ENCODE peak calls at places on chromosomes 2 and 18, in seven cellular contexts. F is HFF-Myc; S is OCI-LY7; T is A172; R is AG08396; J is stimulated activated CD8-positive, alpha-beta memory T cell treated with anti-CD3 and anti-CD28 coated beads, Interleukin-7, amount 100 ng/mL, for 1 hour; O is NCI-H1105 treated with DMSO at 0.1 percent for 48 hours. A is an unnamed sample.

GRCh38 chr2:158034198-158034831 is 67.4 kb upstream of the UPP2 start:
- DNase-seq in O (peak), S (peak), F (no peak), T (peak), J (no peak), R (peak), A (no peak)

GRCh38 chr2:156565066-156565710 is 129.0 kb downstream of the GPD2 start:
- DNase-seq in O (no peak), S (no peak), F (peak), J (no peak), T (peak), R (peak), A (peak)

GRCh38 chr18:57585421-57585820 is 1.1 kb downstream of the FECH start:
- DNase-seq in R (no peak), O (peak), T (no peak), F (no peak), J (no peak), S (no peak), A (no peak)

GRCh38 chr2:130920417-130921030 is 83.8 kb downstream of the ARHGEF4 start:
- DNase-seq in R (peak), O (peak), F (peak), T (peak), S (peak), J (peak), A (peak)

GRCh38 chr18:36662000-36662399 is 166.8 kb downstream of the TPGS2 start:
- DNase-seq in O (peak), S (no peak), T (peak), J (no peak), R (no peak), F (no peak), A (no peak)

GRCh38 chr2:39632871-39633270 is 32.8 kb upstream of the TMEM178A start:
- DNase-seq in F (no peak), S (no peak), O (no peak), T (peak), J (no peak), R (peak), A (peak)

GRCh38 chr18:11994346-11994707 is 13.0 kb downstream of the IMPA2 start:
- DNase-seq in F (no peak), O (no peak), T (peak), S (no peak), J (no peak), R (peak), A (peak)

GRCh38 chr2:104286806-104287205 is 567.1 kb upstream of the POU3F3 start:
- DNase-seq in J (no peak), O (no peak), R (no peak), F (no peak), T (no peak), S (no peak), A (no peak)

GRCh38 chr2:199914372-199914958 is 3.4 kb downstream of the C2orf69 start:
- DNase-seq in T (no peak), R (no peak), O (no peak), J (no peak), F (no peak), S (no peak), A (no peak)

GRCh38 chr2:127485694-127486071 is 40.6 kb downstream of the IWS1 start:
- DNase-seq in S (no peak), F (no peak), O (no peak), T (no peak), R (no peak), J (no peak), A (no peak)

GRCh38 chr2:227154976-227155375 is 9.0 kb downstream of the COL4A4 start:
- DNase-seq in T (peak), J (no peak), R (no peak), F (no peak), S (no peak), O (no peak), A (no peak)

GRCh38 chr2:239368321-239368720 is 32.5 kb downstream of the HDAC4 start:
- DNase-seq in F (no peak), J (no peak), R (no peak), O (no peak), T (no peak), S (no peak), A (no peak)

GRCh38 chr18:77068890-77069312 is 63.7 kb downstream of the MBP start:
- DNase-seq in O (no peak), R (no peak), F (no peak), J (no peak), T (no peak), S (no peak), A (no peak)

GRCh38 chr2:216539791-216540241 is 41.2 kb downstream of the RPL37A start:
- DNase-seq in T (peak), F (peak), O (peak), J (no peak), S (no peak), R (no peak), A (no peak)

GRCh38 chr2:231769170-231770136 is 11.6 kb downstream of the PDE6D start:
- DNase-seq in S (no peak), R (no peak), O (no peak), F (no peak), T (no peak), J (no peak), A (no peak)

GRCh38 chr18:51643483-51643882 is 446.0 kb upstream of the MEX3C start:
- DNase-seq in O (no peak), J (no peak), S (no peak), F (no peak), R (no peak), T (no peak), A (no peak)

GRCh38 chr2:113248997-113249770 is 29.5 kb downstream of the PAX8 start:
- DNase-seq in R (peak), O (peak), J (peak), F (peak), S (peak), T (peak), A (peak)

GRCh38 chr2:170660406-170660805 is 54.7 kb upstream of the SP5 start:
- DNase-seq in S (no peak), R (no peak), T (no peak), F (no peak), J (no peak), O (peak), A (no peak)

GRCh38 chr2:42125887-42126594 is 43.1 kb upstream of the EML4 start:
- DNase-seq in T (peak), F (no peak), S (no peak), R (no peak), J (no peak), O (no peak), A (no peak)

GRCh38 chr2:76180676-76181075 is 470.0 kb upstream of the GCFC2 start:
- DNase-seq in T (no peak), O (no peak), S (no peak), R (no peak), F (no peak), J (no peak), A (no peak)

GRCh38 chr2:61021228-61021660 is 3.2 kb upstream of the PUS10 start:
- DNase-seq in T (no peak), R (no peak), S (no peak), J (no peak), F (no peak), O (no peak), A (no peak)

GRCh38 chr2:200077838-200078237 is 122.5 kb downstream of the MAIP1 start:
- DNase-seq in T (no peak), O (no peak), J (no peak), F (peak), S (no peak), R (no peak), A (peak)

GRCh38 chr2:197240018-197240712 is 70.4 kb downstream of the ANKRD44 start:
- DNase-seq in O (no peak), S (peak), J (no peak), R (no peak), F (no peak), T (no peak), A (peak)

GRCh38 chr2:54081574-54081973 is 33.8 kb upstream of the ACYP2 start:
- DNase-seq in T (peak), S (no peak), O (no peak), R (no peak), J (no peak), F (no peak), A (no peak)

GRCh38 chr2:16281451-16282330 is 341.3 kb downstream of the MYCN start:
- DNase-seq in J (no peak), F (no peak), S (peak), T (no peak), O (peak), R (no peak), A (no peak)

GRCh38 chr2:86068098-86069047 is 37.3 kb downstream of the POLR1A start:
- DNase-seq in T (peak), S (peak), O (peak), R (peak), J (peak), F (peak), A (no peak)

GRCh38 chr2:223055836-223056235 is 3.8 kb downstream of the KCNE4 start:
- DNase-seq in T (no peak), F (no peak), R (no peak), J (no peak), S (no peak), O (peak), A (peak)

GRCh38 chr18:38459086-38459485 is 893.5 kb upstream of the CELF4 start:
- DNase-seq in R (no peak), O (no peak), T (no peak), S (no peak), F (no peak), J (no peak), A (no peak)

GRCh38 chr2:204452464-204453023 is 92.7 kb upstream of the PARD3B start:
- DNase-seq in T (peak), F (peak), S (no peak), R (peak), J (no peak), O (peak), A (peak)

GRCh38 chr18:8982416-8983183 is 119.9 kb upstream of the NDUFV2 start:
- DNase-seq in R (peak), J (no peak), O (peak), T (peak), F (peak), S (peak), A (peak)

GRCh38 chr18:31302991-31303390 is 15.0 kb upstream of the DSG1 start:
- DNase-seq in O (no peak), R (no peak), T (no peak), S (no peak), J (no peak), F (no peak), A (no peak)

GRCh38 chr2:86014493-86014892 is 91.2 kb downstream of the POLR1A start:
- DNase-seq in R (no peak), S (no peak), J (no peak), F (no peak), T (no peak), O (no peak), A (no peak)

GRCh38 chr2:47899915-47900314 is 6.4 kb downstream of the FBXO11 start:
- DNase-seq in J (no peak), S (no peak), F (no peak), O (no peak), R (no peak), T (no peak), A (no peak)

GRCh38 chr2:234286956-234287355 is 209.9 kb downstream of the ARL4C start:
- DNase-seq in F (no peak), R (no peak), T (peak), S (no peak), O (no peak), J (no peak), A (no peak)

GRCh38 chr2:241609859-241610793 is 26.8 kb downstream of the THAP4 start:
- DNase-seq in O (peak), R (peak), S (peak), T (peak), F (peak), J (peak), A (peak)

GRCh38 chr2:221780281-221780688 is 208.2 kb upstream of the EPHA4 start:
- DNase-seq in O (no peak), F (no peak), J (no peak), R (peak), T (peak), S (no peak), A (no peak)